ENCODE peak calls at places on chromosomes 1 and 21, in nine cellular contexts. J is keratinocyte; D is pancreas; S is heart right ventricle; Z is CD8-positive, alpha-beta memory T cell; H is left lung; I is hepatocyte; U is lower lobe of right lung; T is A549. A is an unnamed sample.

GRCh38 chr1:56403321-56403720 is 176.0 kb downstream of the PLPP3 start:
- DNase-seq in S (no peak), I (no peak), H (no peak), U (no peak), J (no peak), D (no peak), T (no peak), Z (no peak), A (no peak)

GRCh38 chr1:228283476-228284147 is 75.8 kb downstream of the OBSCN start:
- DNase-seq in U (peak), T (no peak), D (no peak), J (no peak), S (no peak), H (no peak), Z (no peak), I (no peak), A (no peak)

GRCh38 chr1:2594001-2594640 is 7.5 kb downstream of the PRXL2B start:
- DNase-seq in U (peak), S (peak), H (peak), J (no peak), T (no peak), I (no peak), D (peak), Z (no peak), A (no peak)

GRCh38 chr1:209048961-209049669 is 534.4 kb upstream of the CAMK1G start:
- DNase-seq in H (no peak), J (no peak), Z (no peak), T (no peak), I (no peak), D (no peak), S (no peak), U (no peak), A (no peak)

GRCh38 chr1:18955442-18956188 is 861 bp downstream of the IFFO2 start:
- DNase-seq in I (peak), D (peak), Z (peak), J (no peak), H (peak), T (no peak), U (peak), S (no peak), A (no peak)

GRCh38 chr21:37522641-37523295 is 156.2 kb downstream of the DYRK1A start:
- DNase-seq in D (no peak), U (no peak), T (no peak), J (no peak), Z (no peak), I (no peak), H (no peak), S (no peak), A (no peak)

GRCh38 chr1:42282867-42283583 is 52.0 kb downstream of the FOXJ3 start:
- DNase-seq in T (no peak), I (no peak), S (no peak), D (no peak), J (no peak), Z (no peak), U (no peak), H (no peak), A (no peak)

GRCh38 chr1:150981177-150981804 is 801 bp upstream of the ANXA9 start:
- DNase-seq in Z (no peak), I (peak), H (peak), T (no peak), J (no peak), S (no peak), D (peak), U (peak), A (no peak)

GRCh38 chr1:157092831-157093230 is 6.8 kb downstream of the ETV3L start:
- DNase-seq in H (no peak), U (no peak), I (no peak), S (peak), D (no peak), J (no peak), Z (no peak), T (no peak), A (no peak)

GRCh38 chr1:173914366-173914871 is 2.7 kb downstream of the SERPINC1 start:
- DNase-seq in T (peak), I (peak), U (no peak), J (no peak), S (no peak), D (no peak), H (no peak), Z (no peak), A (no peak)

GRCh38 chr1:238772321-238772720 is 614.0 kb upstream of the CHRM3 start:
- DNase-seq in J (no peak), U (no peak), T (no peak), I (no peak), S (no peak), Z (no peak), D (no peak), H (no peak), A (no peak)

GRCh38 chr1:31745071-31745897 is 18.9 kb downstream of the ADGRB2 start:
- DNase-seq in S (peak), J (no peak), T (peak), Z (peak), I (peak), D (no peak), U (no peak), H (no peak), A (no peak)

GRCh38 chr1:36321119-36321951 is 2.1 kb downstream of the EVA1B start:
- DNase-seq in T (no peak), U (peak), I (peak), S (peak), J (no peak), Z (no peak), H (peak), D (peak), A (no peak)

GRCh38 chr1:145717833-145718232 is 1.5 kb upstream of the CD160 start:
- DNase-seq in U (no peak), H (no peak), I (no peak), J (no peak), S (no peak), Z (no peak), D (peak), T (no peak), A (no peak)

GRCh38 chr1:228004887-228005462 is 1.8 kb upstream of the WNT3A start:
- DNase-seq in Z (no peak), J (no peak), I (no peak), H (no peak), U (no peak), S (no peak), T (no peak), D (no peak), A (no peak)

GRCh38 chr1:83942914-83943313 is 56.0 kb downstream of the TTLL7 start:
- DNase-seq in D (no peak), I (no peak), U (no peak), Z (no peak), S (no peak), T (no peak), J (peak), H (no peak), A (no peak)

GRCh38 chr1:238913210-238913609 is 473.2 kb upstream of the CHRM3 start:
- DNase-seq in D (no peak), U (no peak), Z (no peak), J (no peak), H (no peak), S (no peak), T (no peak), I (no peak), A (no peak)

GRCh38 chr1:9317072-9317471 is 24.4 kb downstream of the SPSB1 start:
- DNase-seq in T (no peak), U (no peak), S (no peak), H (no peak), I (no peak), D (no peak), J (no peak), Z (no peak), A (no peak)

GRCh38 chr1:182198006-182198605 is 136.6 kb upstream of the ZNF648 start:
- DNase-seq in H (no peak), S (no peak), Z (no peak), J (no peak), U (no peak), T (no peak), I (no peak), D (no peak), A (no peak)

GRCh38 chr1:59898927-59899326 is 27.6 kb downstream of the CYP2J2 start:
- DNase-seq in S (no peak), Z (no peak), D (no peak), J (no peak), I (no peak), U (no peak), T (no peak), H (no peak), A (no peak)

GRCh38 chr1:215113776-215114153 is 31.2 kb downstream of the KCNK2 start:
- DNase-seq in Z (no peak), T (no peak), H (no peak), U (no peak), J (no peak), D (no peak), I (no peak), S (no peak), A (no peak)

GRCh38 chr1:187338762-187339412 is 510.1 kb downstream of the PLA2G4A start:
- DNase-seq in Z (no peak), T (no peak), H (no peak), D (no peak), U (no peak), J (no peak), I (no peak), S (no peak), A (no peak)

GRCh38 chr1:54476231-54477109 is 70.3 kb upstream of the SSBP3 start:
- DNase-seq in Z (no peak), S (no peak), I (no peak), H (no peak), D (no peak), U (no peak), J (no peak), T (no peak), A (no peak)

GRCh38 chr1:203048086-203048485 is 21.8 kb downstream of the PPFIA4 start:
- DNase-seq in S (no peak), I (no peak), J (no peak), H (no peak), U (no peak), T (no peak), Z (no peak), D (no peak), A (no peak)

GRCh38 chr1:24414884-24415333 is 693 bp upstream of the NIPAL3 start:
- DNase-seq in S (no peak), U (no peak), J (no peak), D (no peak), I (no peak), T (peak), H (no peak), Z (no peak), A (no peak)

GRCh38 chr1:183577897-183578470 is 12.3 kb downstream of the NCF2 start:
- DNase-seq in D (no peak), I (no peak), T (no peak), S (no peak), U (no peak), H (no peak), Z (no peak), J (no peak), A (no peak)

GRCh38 chr1:155307247-155307740 is 1.4 kb upstream of the FDPS start:
- DNase-seq in D (no peak), T (no peak), S (no peak), H (no peak), U (no peak), Z (no peak), J (no peak), I (peak), A (no peak)

GRCh38 chr1:78090734-78091133 is 45.0 kb downstream of the GIPC2 start:
- DNase-seq in H (no peak), U (no peak), S (no peak), I (no peak), T (no peak), Z (no peak), D (no peak), J (no peak), A (no peak)

GRCh38 chr1:1876335-1876935 is 14.5 kb downstream of the GNB1 start:
- DNase-seq in T (no peak), D (no peak), J (no peak), S (no peak), I (no peak), U (no peak), Z (no peak), H (no peak), A (no peak)

GRCh38 chr1:230156068-230156467 is 89.0 kb downstream of the GALNT2 start:
- DNase-seq in Z (no peak), D (no peak), I (no peak), S (no peak), J (no peak), U (no peak), T (no peak), H (no peak), A (no peak)

GRCh38 chr21:18151046-18151445 is 93.6 kb upstream of the CHODL start:
- DNase-seq in U (no peak), I (no peak), S (no peak), Z (no peak), D (no peak), T (no peak), H (no peak), J (no peak), A (no peak)

GRCh38 chr21:30793581-30794314 is 19.3 kb downstream of the KRTAP8-1 start:
- DNase-seq in U (no peak), I (peak), T (no peak), J (no peak), D (no peak), H (no peak), S (no peak), Z (no peak), A (no peak)

GRCh38 chr1:10899490-10900264 is 103.2 kb upstream of the CASZ1 start:
- DNase-seq in T (no peak), D (no peak), S (no peak), Z (no peak), J (no peak), I (peak), H (no peak), U (no peak), A (no peak)

DNA sequence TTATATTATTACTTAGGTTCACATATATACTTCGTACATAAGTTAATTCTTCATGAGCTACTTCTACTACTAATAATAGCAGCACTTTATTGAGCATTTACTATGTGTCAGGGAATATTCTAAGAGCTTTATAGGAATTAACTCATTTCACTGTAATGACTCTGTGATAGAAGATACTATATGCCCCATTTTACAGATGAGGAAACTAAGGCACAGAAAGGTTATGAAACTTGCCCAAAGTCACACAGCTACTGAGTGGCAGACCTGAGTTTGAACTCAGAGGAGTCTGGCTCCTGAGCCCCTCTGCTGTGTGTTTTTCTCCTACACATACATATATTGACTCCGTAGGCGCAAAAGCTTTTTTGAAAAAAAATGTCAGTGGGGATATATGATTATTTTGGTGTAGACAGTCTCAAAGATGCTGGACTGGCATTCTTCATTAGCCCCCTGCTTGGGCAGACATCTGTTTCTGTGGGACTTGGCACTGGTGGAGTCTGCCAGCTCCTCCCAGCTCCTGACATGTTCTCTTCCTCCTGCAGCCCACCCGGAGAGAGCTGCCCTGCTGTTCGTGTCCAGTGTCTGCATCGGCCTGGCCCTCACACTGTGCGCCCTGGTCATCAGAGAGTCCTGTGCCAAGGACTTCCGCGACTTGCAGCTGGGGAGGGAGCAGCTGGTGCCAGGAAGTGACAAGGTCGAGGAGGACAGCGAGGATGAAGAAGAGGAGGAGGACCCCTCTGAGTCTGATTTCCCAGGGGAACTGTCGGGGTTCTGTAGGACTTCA is 70.9 kb downstream of the TCP10L start:
- DNase-seq in D (no peak), T (no peak), S (no peak), H (no peak), I (no peak), U (no peak), Z (no peak), J (no peak), A (peak)
- H3K27ac ChIP-seq in D (no peak), T (no peak), S (no peak), H (no peak), I (no peak), U (no peak), Z (no peak), J (no peak), A (peak)

GRCh38 chr1:45395051-45395450 is 54.8 kb upstream of the MUTYH start:
- DNase-seq in U (no peak), J (peak), S (no peak), Z (no peak), T (no peak), D (no peak), I (no peak), H (no peak), A (no peak)

GRCh38 chr1:45400049-45400448 is 59.8 kb upstream of the MUTYH start:
- DNase-seq in U (no peak), H (no peak), T (no peak), I (peak), D (no peak), S (no peak), J (no peak), Z (no peak), A (no peak)

GRCh38 chr1:45395582-45395981 is 55.3 kb upstream of the MUTYH start:
- DNase-seq in H (no peak), Z (no peak), J (no peak), I (no peak), D (no peak), S (no peak), U (no peak), T (no peak), A (no peak)

GRCh38 chr1:45394342-45394741 is 54.1 kb upstream of the MUTYH start:
- DNase-seq in S (no peak), T (no peak), U (no peak), D (no peak), I (no peak), H (no peak), Z (no peak), J (no peak), A (no peak)

DNA sequence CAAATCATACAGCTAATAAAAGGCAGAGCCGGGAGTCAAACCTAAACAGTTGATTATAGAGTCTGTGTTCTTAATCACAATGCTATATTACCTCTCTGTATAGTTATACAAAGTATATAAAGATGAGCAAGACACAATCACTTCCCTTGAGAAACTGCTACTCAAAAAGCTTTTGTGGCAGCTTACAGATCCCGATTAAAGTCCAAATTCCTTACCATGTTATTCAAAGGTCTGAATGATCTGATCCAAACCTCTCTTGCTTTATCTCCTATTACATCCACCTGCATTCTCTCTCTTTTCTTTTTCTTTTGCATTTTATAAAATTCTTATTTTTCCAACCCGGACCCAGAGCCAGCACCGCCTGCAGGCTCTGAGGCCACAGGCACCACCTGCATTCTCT is 57.0 kb upstream of the MUTYH start:
- DNase-seq in Z (no peak), T (no peak), U (no peak), S (no peak), J (no peak), H (no peak), I (no peak), D (no peak), A (no peak)
- H3K27ac ChIP-seq in Z (no peak), T (no peak), U (no peak), S (no peak), J (no peak), H (no peak), I (no peak), D (no peak), A (no peak)

DNA sequence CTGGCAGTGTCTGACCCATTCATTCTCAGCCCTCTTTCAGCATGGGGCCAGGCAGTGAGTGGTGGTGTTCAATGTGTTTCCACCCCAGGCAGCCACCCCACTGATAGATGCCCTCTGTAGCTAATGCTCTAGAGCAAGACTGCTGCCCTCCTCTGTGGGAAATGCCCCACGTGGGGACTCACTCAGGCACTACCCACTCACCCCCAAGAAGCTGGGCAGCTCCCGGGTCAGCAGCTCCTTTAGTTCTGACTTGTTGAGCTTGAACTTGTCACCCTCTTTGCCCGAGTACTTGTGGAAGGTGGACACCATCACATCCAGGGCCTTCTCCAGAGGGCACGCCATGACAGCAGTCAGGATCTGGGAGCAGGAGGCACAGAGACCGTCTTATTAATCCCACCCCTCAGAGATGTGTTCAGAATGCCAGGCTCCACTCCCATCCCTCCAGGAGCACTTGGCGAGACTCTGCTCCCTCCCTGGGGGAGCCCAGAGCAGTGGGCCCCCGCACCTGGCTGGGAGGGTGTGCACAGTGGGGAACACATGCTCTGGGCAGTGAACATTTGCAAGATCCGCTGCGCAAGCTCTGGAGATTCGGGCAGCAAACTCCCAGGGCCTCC is 1.0 kb downstream of the S100A4 start:
- DNase-seq in Z (no peak), T (no peak), U (no peak), H (no peak), S (no peak), I (no peak), J (no peak), D (no peak), A (no peak)
- H3K27ac ChIP-seq in Z (peak), T (peak), U (peak), H (peak), S (peak), I (peak), J (peak), D (peak), A (no peak)

DNA sequence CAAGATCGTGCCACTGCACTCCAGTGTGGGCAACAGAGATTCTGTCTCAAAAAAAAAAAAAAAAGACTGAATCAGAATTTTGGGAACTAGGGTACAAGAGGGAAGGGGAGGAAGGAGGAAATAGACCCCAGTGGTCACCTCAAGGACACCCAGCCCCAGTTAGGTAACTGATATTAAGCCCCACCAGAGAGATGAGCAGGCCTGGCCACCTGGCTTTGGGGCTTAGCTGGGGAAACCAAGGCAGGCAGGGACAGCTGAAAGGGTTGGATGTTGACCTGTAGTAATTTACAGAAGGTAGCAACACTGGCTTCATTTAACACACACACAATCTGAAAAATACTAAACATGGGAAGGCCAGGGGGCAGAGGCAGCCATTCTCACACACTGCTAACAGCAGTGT is 5.2 kb upstream of the C1orf122 start:
- DNase-seq in D (no peak), H (no peak), Z (no peak), S (no peak), T (no peak), J (no peak), I (no peak), U (no peak), A (no peak)
- H3K27ac ChIP-seq in D (no peak), H (no peak), Z (no peak), S (no peak), T (no peak), J (no peak), I (no peak), U (no peak), A (no peak)

DNA sequence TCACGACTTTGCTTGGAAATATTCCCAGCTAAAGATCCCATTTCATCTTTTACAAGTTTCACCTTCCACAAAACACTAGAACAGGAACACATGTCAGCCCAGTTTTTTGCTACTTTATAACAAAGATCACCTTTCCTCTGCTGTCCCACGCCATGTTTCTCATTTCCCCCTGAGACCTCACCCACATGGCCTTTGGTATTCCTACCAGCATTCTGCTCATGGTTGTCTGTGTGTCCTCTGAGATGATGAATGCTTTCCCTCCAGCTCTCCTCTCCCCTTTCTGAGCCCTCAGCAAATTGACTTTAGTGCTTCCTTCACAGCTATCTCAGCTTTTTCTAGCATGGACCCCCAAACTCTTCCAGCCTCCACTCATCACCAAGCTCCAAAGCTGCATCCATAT is 32.3 kb upstream of the ABCG1 start:
- DNase-seq in D (no peak), T (no peak), J (no peak), I (no peak), H (no peak), Z (no peak), U (no peak), S (no peak), A (no peak)
- H3K27ac ChIP-seq in D (no peak), T (no peak), J (no peak), I (no peak), H (no peak), Z (no peak), U (no peak), S (no peak), A (no peak)